ENCODE peak calls at places on chromosomes 6 and 20, in eight cellular contexts. One of them, this sample, is unnamed.

GRCh38 chr6:156842598-156843250 is 65.5 kb downstream of the ARID1B start:
- ATAC-seq in heart left ventricle: no peak
- ATAC-seq in esophagus mucosa: no peak
- ATAC-seq in activated naive CD8-positive, alpha-beta T cell treated with anti-CD3 and anti-CD28 coated beads, Interleukin-2, amount 50 U/mL, for 24 hours: no peak
- ATAC-seq in activated T-cell treated with anti-CD3 and anti-CD28 coated beads, Interleukin-2, amount 50 U/mL, for 4 hours: no peak
- ATAC-seq in gastroesophageal sphincter: no peak
- ATAC-seq in pancreas: no peak
- ATAC-seq in left cardiac atrium: no peak
- ATAC-seq in this sample: no peak

GRCh38 chr6:147204060-147204785 is at the start of gene STXBP5:
- ATAC-seq in heart left ventricle: no peak
- ATAC-seq in esophagus mucosa: peak
- ATAC-seq in activated naive CD8-positive, alpha-beta T cell treated with anti-CD3 and anti-CD28 coated beads, Interleukin-2, amount 50 U/mL, for 24 hours: peak
- ATAC-seq in activated T-cell treated with anti-CD3 and anti-CD28 coated beads, Interleukin-2, amount 50 U/mL, for 4 hours: peak
- ATAC-seq in gastroesophageal sphincter: peak
- ATAC-seq in pancreas: peak
- ATAC-seq in left cardiac atrium: peak
- ATAC-seq in this sample: peak

GRCh38 chr6:169019727-169020491 is 233.7 kb downstream of the THBS2 start:
- ATAC-seq in heart left ventricle: no peak
- ATAC-seq in esophagus mucosa: peak
- ATAC-seq in activated naive CD8-positive, alpha-beta T cell treated with anti-CD3 and anti-CD28 coated beads, Interleukin-2, amount 50 U/mL, for 24 hours: no peak
- ATAC-seq in activated T-cell treated with anti-CD3 and anti-CD28 coated beads, Interleukin-2, amount 50 U/mL, for 4 hours: no peak
- ATAC-seq in gastroesophageal sphincter: peak
- ATAC-seq in pancreas: no peak
- ATAC-seq in left cardiac atrium: peak
- ATAC-seq in this sample: no peak

GRCh38 chr6:165725201-165725600 is 62.2 kb upstream of the PDE10A start:
- ATAC-seq in heart left ventricle: no peak
- ATAC-seq in esophagus mucosa: no peak
- ATAC-seq in activated naive CD8-positive, alpha-beta T cell treated with anti-CD3 and anti-CD28 coated beads, Interleukin-2, amount 50 U/mL, for 24 hours: peak
- ATAC-seq in activated T-cell treated with anti-CD3 and anti-CD28 coated beads, Interleukin-2, amount 50 U/mL, for 4 hours: no peak
- ATAC-seq in gastroesophageal sphincter: no peak
- ATAC-seq in pancreas: no peak
- ATAC-seq in left cardiac atrium: no peak
- ATAC-seq in this sample: no peak

GRCh38 chr6:20827798-20828197 is 293.5 kb downstream of the CDKAL1 start:
- ATAC-seq in heart left ventricle: no peak
- ATAC-seq in esophagus mucosa: no peak
- ATAC-seq in activated naive CD8-positive, alpha-beta T cell treated with anti-CD3 and anti-CD28 coated beads, Interleukin-2, amount 50 U/mL, for 24 hours: no peak
- ATAC-seq in activated T-cell treated with anti-CD3 and anti-CD28 coated beads, Interleukin-2, amount 50 U/mL, for 4 hours: no peak
- ATAC-seq in gastroesophageal sphincter: no peak
- ATAC-seq in pancreas: peak
- ATAC-seq in left cardiac atrium: peak
- ATAC-seq in this sample: no peak

GRCh38 chr6:105781905-105782304 is 304.2 kb upstream of the PRDM1 start:
- ATAC-seq in heart left ventricle: no peak
- ATAC-seq in esophagus mucosa: peak
- ATAC-seq in activated naive CD8-positive, alpha-beta T cell treated with anti-CD3 and anti-CD28 coated beads, Interleukin-2, amount 50 U/mL, for 24 hours: peak
- ATAC-seq in activated T-cell treated with anti-CD3 and anti-CD28 coated beads, Interleukin-2, amount 50 U/mL, for 4 hours: peak
- ATAC-seq in gastroesophageal sphincter: no peak
- ATAC-seq in pancreas: no peak
- ATAC-seq in left cardiac atrium: no peak
- ATAC-seq in this sample: no peak

GRCh38 chr20:21105429-21106170 is 558 bp downstream of the LINC00237 start:
- ATAC-seq in heart left ventricle: no peak
- ATAC-seq in esophagus mucosa: no peak
- ATAC-seq in activated naive CD8-positive, alpha-beta T cell treated with anti-CD3 and anti-CD28 coated beads, Interleukin-2, amount 50 U/mL, for 24 hours: no peak
- ATAC-seq in activated T-cell treated with anti-CD3 and anti-CD28 coated beads, Interleukin-2, amount 50 U/mL, for 4 hours: peak
- ATAC-seq in gastroesophageal sphincter: peak
- ATAC-seq in pancreas: no peak
- ATAC-seq in left cardiac atrium: no peak
- ATAC-seq in this sample: no peak

GRCh38 chr20:35146299-35146921 is 726 bp downstream of the EDEM2 start:
- ATAC-seq in heart left ventricle: no peak
- ATAC-seq in esophagus mucosa: peak
- ATAC-seq in activated naive CD8-positive, alpha-beta T cell treated with anti-CD3 and anti-CD28 coated beads, Interleukin-2, amount 50 U/mL, for 24 hours: no peak
- ATAC-seq in activated T-cell treated with anti-CD3 and anti-CD28 coated beads, Interleukin-2, amount 50 U/mL, for 4 hours: peak
- ATAC-seq in gastroesophageal sphincter: no peak
- ATAC-seq in pancreas: peak
- ATAC-seq in left cardiac atrium: no peak
- ATAC-seq in this sample: no peak

GRCh38 chr6:29827579-29828470 is at the start of gene HLA-G:
- ATAC-seq in heart left ventricle: no peak
- ATAC-seq in esophagus mucosa: no peak
- ATAC-seq in activated naive CD8-positive, alpha-beta T cell treated with anti-CD3 and anti-CD28 coated beads, Interleukin-2, amount 50 U/mL, for 24 hours: no peak
- ATAC-seq in activated T-cell treated with anti-CD3 and anti-CD28 coated beads, Interleukin-2, amount 50 U/mL, for 4 hours: peak
- ATAC-seq in gastroesophageal sphincter: no peak
- ATAC-seq in pancreas: peak
- ATAC-seq in left cardiac atrium: no peak
- ATAC-seq in this sample: no peak

GRCh38 chr6:46437671-46438221 is 53.5 kb downstream of the RCAN2 start:
- ATAC-seq in heart left ventricle: peak
- ATAC-seq in esophagus mucosa: no peak
- ATAC-seq in activated naive CD8-positive, alpha-beta T cell treated with anti-CD3 and anti-CD28 coated beads, Interleukin-2, amount 50 U/mL, for 24 hours: no peak
- ATAC-seq in activated T-cell treated with anti-CD3 and anti-CD28 coated beads, Interleukin-2, amount 50 U/mL, for 4 hours: no peak
- ATAC-seq in gastroesophageal sphincter: peak
- ATAC-seq in pancreas: no peak
- ATAC-seq in left cardiac atrium: peak
- ATAC-seq in this sample: no peak

GRCh38 chr20:20505554-20505953 is 137.7 kb downstream of the INSM1 start:
- ATAC-seq in heart left ventricle: no peak
- ATAC-seq in esophagus mucosa: no peak
- ATAC-seq in activated naive CD8-positive, alpha-beta T cell treated with anti-CD3 and anti-CD28 coated beads, Interleukin-2, amount 50 U/mL, for 24 hours: peak
- ATAC-seq in activated T-cell treated with anti-CD3 and anti-CD28 coated beads, Interleukin-2, amount 50 U/mL, for 4 hours: peak
- ATAC-seq in gastroesophageal sphincter: no peak
- ATAC-seq in pancreas: no peak
- ATAC-seq in left cardiac atrium: no peak
- ATAC-seq in this sample: no peak

GRCh38 chr20:2118783-2119182 is 17.2 kb downstream of the STK35 start:
- ATAC-seq in heart left ventricle: no peak
- ATAC-seq in esophagus mucosa: peak
- ATAC-seq in activated naive CD8-positive, alpha-beta T cell treated with anti-CD3 and anti-CD28 coated beads, Interleukin-2, amount 50 U/mL, for 24 hours: peak
- ATAC-seq in activated T-cell treated with anti-CD3 and anti-CD28 coated beads, Interleukin-2, amount 50 U/mL, for 4 hours: peak
- ATAC-seq in gastroesophageal sphincter: no peak
- ATAC-seq in pancreas: no peak
- ATAC-seq in left cardiac atrium: no peak
- ATAC-seq in this sample: peak

GRCh38 chr20:62121776-62122658 is at the start of gene LSM14B:
- ATAC-seq in heart left ventricle: peak
- ATAC-seq in esophagus mucosa: peak
- ATAC-seq in activated naive CD8-positive, alpha-beta T cell treated with anti-CD3 and anti-CD28 coated beads, Interleukin-2, amount 50 U/mL, for 24 hours: peak
- ATAC-seq in activated T-cell treated with anti-CD3 and anti-CD28 coated beads, Interleukin-2, amount 50 U/mL, for 4 hours: peak
- ATAC-seq in gastroesophageal sphincter: peak
- ATAC-seq in pancreas: peak
- ATAC-seq in left cardiac atrium: peak
- ATAC-seq in this sample: peak

GRCh38 chr20:23998392-23998791 is 9.8 kb upstream of the GGTLC1 start:
- ATAC-seq in heart left ventricle: no peak
- ATAC-seq in esophagus mucosa: no peak
- ATAC-seq in activated naive CD8-positive, alpha-beta T cell treated with anti-CD3 and anti-CD28 coated beads, Interleukin-2, amount 50 U/mL, for 24 hours: no peak
- ATAC-seq in activated T-cell treated with anti-CD3 and anti-CD28 coated beads, Interleukin-2, amount 50 U/mL, for 4 hours: no peak
- ATAC-seq in gastroesophageal sphincter: no peak
- ATAC-seq in pancreas: no peak
- ATAC-seq in left cardiac atrium: no peak
- ATAC-seq in this sample: no peak

GRCh38 chr6:21915707-21916399 is 322.3 kb downstream of the SOX4 start:
- ATAC-seq in heart left ventricle: no peak
- ATAC-seq in esophagus mucosa: no peak
- ATAC-seq in activated naive CD8-positive, alpha-beta T cell treated with anti-CD3 and anti-CD28 coated beads, Interleukin-2, amount 50 U/mL, for 24 hours: no peak
- ATAC-seq in activated T-cell treated with anti-CD3 and anti-CD28 coated beads, Interleukin-2, amount 50 U/mL, for 4 hours: no peak
- ATAC-seq in gastroesophageal sphincter: no peak
- ATAC-seq in pancreas: no peak
- ATAC-seq in left cardiac atrium: peak
- ATAC-seq in this sample: no peak

GRCh38 chr6:3887150-3887700 is 38.1 kb downstream of the FAM50B start:
- ATAC-seq in heart left ventricle: no peak
- ATAC-seq in esophagus mucosa: peak
- ATAC-seq in activated naive CD8-positive, alpha-beta T cell treated with anti-CD3 and anti-CD28 coated beads, Interleukin-2, amount 50 U/mL, for 24 hours: no peak
- ATAC-seq in activated T-cell treated with anti-CD3 and anti-CD28 coated beads, Interleukin-2, amount 50 U/mL, for 4 hours: no peak
- ATAC-seq in gastroesophageal sphincter: no peak
- ATAC-seq in pancreas: peak
- ATAC-seq in left cardiac atrium: peak
- ATAC-seq in this sample: no peak

GRCh38 chr6:149387787-149388512 is 12.1 kb upstream of the SUMO4 start:
- ATAC-seq in heart left ventricle: no peak
- ATAC-seq in esophagus mucosa: peak
- ATAC-seq in activated naive CD8-positive, alpha-beta T cell treated with anti-CD3 and anti-CD28 coated beads, Interleukin-2, amount 50 U/mL, for 24 hours: no peak
- ATAC-seq in activated T-cell treated with anti-CD3 and anti-CD28 coated beads, Interleukin-2, amount 50 U/mL, for 4 hours: no peak
- ATAC-seq in gastroesophageal sphincter: no peak
- ATAC-seq in pancreas: peak
- ATAC-seq in left cardiac atrium: no peak
- ATAC-seq in this sample: no peak

GRCh38 chr6:15365273-15365687 is 119.4 kb downstream of the JARID2 start:
- ATAC-seq in heart left ventricle: peak
- ATAC-seq in esophagus mucosa: peak
- ATAC-seq in activated naive CD8-positive, alpha-beta T cell treated with anti-CD3 and anti-CD28 coated beads, Interleukin-2, amount 50 U/mL, for 24 hours: peak
- ATAC-seq in activated T-cell treated with anti-CD3 and anti-CD28 coated beads, Interleukin-2, amount 50 U/mL, for 4 hours: peak
- ATAC-seq in gastroesophageal sphincter: peak
- ATAC-seq in pancreas: peak
- ATAC-seq in left cardiac atrium: peak
- ATAC-seq in this sample: no peak

GRCh38 chr6:25872804-25873203 is 1.2 kb downstream of the SLC17A3 start:
- ATAC-seq in heart left ventricle: no peak
- ATAC-seq in esophagus mucosa: no peak
- ATAC-seq in activated naive CD8-positive, alpha-beta T cell treated with anti-CD3 and anti-CD28 coated beads, Interleukin-2, amount 50 U/mL, for 24 hours: no peak
- ATAC-seq in activated T-cell treated with anti-CD3 and anti-CD28 coated beads, Interleukin-2, amount 50 U/mL, for 4 hours: no peak
- ATAC-seq in gastroesophageal sphincter: no peak
- ATAC-seq in pancreas: no peak
- ATAC-seq in left cardiac atrium: no peak
- ATAC-seq in this sample: no peak

GRCh38 chr20:44471481-44471882 is 4.2 kb upstream of the TTPAL start:
- ATAC-seq in heart left ventricle: no peak
- ATAC-seq in esophagus mucosa: no peak
- ATAC-seq in activated naive CD8-positive, alpha-beta T cell treated with anti-CD3 and anti-CD28 coated beads, Interleukin-2, amount 50 U/mL, for 24 hours: no peak
- ATAC-seq in activated T-cell treated with anti-CD3 and anti-CD28 coated beads, Interleukin-2, amount 50 U/mL, for 4 hours: no peak
- ATAC-seq in gastroesophageal sphincter: no peak
- ATAC-seq in pancreas: peak
- ATAC-seq in left cardiac atrium: no peak
- ATAC-seq in this sample: no peak

GRCh38 chr6:14452567-14453527 is 335.3 kb downstream of the CD83 start:
- ATAC-seq in heart left ventricle: no peak
- ATAC-seq in esophagus mucosa: no peak
- ATAC-seq in activated naive CD8-positive, alpha-beta T cell treated with anti-CD3 and anti-CD28 coated beads, Interleukin-2, amount 50 U/mL, for 24 hours: peak
- ATAC-seq in activated T-cell treated with anti-CD3 and anti-CD28 coated beads, Interleukin-2, amount 50 U/mL, for 4 hours: peak
- ATAC-seq in gastroesophageal sphincter: peak
- ATAC-seq in pancreas: no peak
- ATAC-seq in left cardiac atrium: no peak
- ATAC-seq in this sample: peak

GRCh38 chr6:88565409-88565811 is 398.0 kb downstream of the RNGTT start:
- ATAC-seq in heart left ventricle: no peak
- ATAC-seq in esophagus mucosa: no peak
- ATAC-seq in activated naive CD8-positive, alpha-beta T cell treated with anti-CD3 and anti-CD28 coated beads, Interleukin-2, amount 50 U/mL, for 24 hours: no peak
- ATAC-seq in activated T-cell treated with anti-CD3 and anti-CD28 coated beads, Interleukin-2, amount 50 U/mL, for 4 hours: no peak
- ATAC-seq in gastroesophageal sphincter: no peak
- ATAC-seq in pancreas: no peak
- ATAC-seq in left cardiac atrium: no peak
- ATAC-seq in this sample: no peak